ENCODE peak calls at places on chromosomes 2 and 18, in four cellular contexts. S is HepG2, M is SK-N-SH, R is K562. G is an unnamed sample.
A peak's percentile ranks its signal among the peaks of the same experiment; 100 is the strongest.

GRCh38 chr18:48826806-48827205 is 124.0 kb downstream of the SMAD7 start:
- DNase-seq in S (no peak), M (no peak), R (no peak), G (peak; percentile 9)

GRCh38 chr18:30106356-30106755 is 936.2 kb downstream of the DSC3 start:
- DNase-seq in S (no peak), M (no peak), R (no peak), G (no peak)

GRCh38 chr2:170218456-170218855 is 40.5 kb downstream of the MYO3B start:
- DNase-seq in S (peak; percentile 29), M (no peak), R (no peak), G (no peak)

GRCh38 chr2:175844169-175844568 is 157.9 kb downstream of the LNPK start:
- DNase-seq in S (no peak), M (no peak), R (no peak), G (no peak)

GRCh38 chr2:119809329-119810038 is 49.8 kb downstream of the PTPN4 start:
- DNase-seq in S (no peak), M (no peak), R (no peak), G (no peak)

GRCh38 chr18:67232406-67232805 is 284.1 kb downstream of the DSEL start:
- DNase-seq in S (no peak), M (no peak), R (no peak), G (no peak)

GRCh38 chr2:207796585-207797350 is 27.1 kb upstream of the FZD5 start:
- DNase-seq in S (peak; percentile 87), M (no peak), R (no peak), G (peak; percentile 53)

GRCh38 chr2:231436957-231437356 is 27.3 kb downstream of the NCL start:
- DNase-seq in S (no peak), M (no peak), R (no peak), G (no peak)

GRCh38 chr18:41395695-41396094 is 559.3 kb upstream of the PIK3C3 start:
- DNase-seq in S (no peak), M (no peak), R (no peak), G (no peak)

GRCh38 chr2:132623096-132623839 is 46.7 kb downstream of the LYPD1 start:
- DNase-seq in S (no peak), M (no peak), R (no peak), G (no peak)

GRCh38 chr2:148586528-148587128 is 57.9 kb upstream of the EPC2 start:
- DNase-seq in S (no peak), M (no peak), R (no peak), G (no peak)

GRCh38 chr18:13639196-13639595 is 87.2 kb downstream of the FAM210A start:
- DNase-seq in S (no peak), M (no peak), R (no peak), G (no peak)

GRCh38 chr18:9612989-9613388 is 1.4 kb downstream of the PPP4R1 start:
- DNase-seq in S (no peak), M (no peak), R (peak; percentile 25), G (no peak)

GRCh38 chr2:215060851-215061541 is 77.4 kb downstream of the ABCA12 start:
- DNase-seq in S (no peak), M (peak; percentile 16), R (no peak), G (no peak)

GRCh38 chr2:224134003-224134734 is 95.1 kb upstream of the SERPINE2 start:
- DNase-seq in S (no peak), M (no peak), R (no peak), G (no peak)

GRCh38 chr18:11981633-11982366 is 493 bp downstream of the IMPA2 start:
- DNase-seq in S (peak; percentile 92), M (no peak), R (peak; percentile 41), G (peak; percentile 62)

DNA sequence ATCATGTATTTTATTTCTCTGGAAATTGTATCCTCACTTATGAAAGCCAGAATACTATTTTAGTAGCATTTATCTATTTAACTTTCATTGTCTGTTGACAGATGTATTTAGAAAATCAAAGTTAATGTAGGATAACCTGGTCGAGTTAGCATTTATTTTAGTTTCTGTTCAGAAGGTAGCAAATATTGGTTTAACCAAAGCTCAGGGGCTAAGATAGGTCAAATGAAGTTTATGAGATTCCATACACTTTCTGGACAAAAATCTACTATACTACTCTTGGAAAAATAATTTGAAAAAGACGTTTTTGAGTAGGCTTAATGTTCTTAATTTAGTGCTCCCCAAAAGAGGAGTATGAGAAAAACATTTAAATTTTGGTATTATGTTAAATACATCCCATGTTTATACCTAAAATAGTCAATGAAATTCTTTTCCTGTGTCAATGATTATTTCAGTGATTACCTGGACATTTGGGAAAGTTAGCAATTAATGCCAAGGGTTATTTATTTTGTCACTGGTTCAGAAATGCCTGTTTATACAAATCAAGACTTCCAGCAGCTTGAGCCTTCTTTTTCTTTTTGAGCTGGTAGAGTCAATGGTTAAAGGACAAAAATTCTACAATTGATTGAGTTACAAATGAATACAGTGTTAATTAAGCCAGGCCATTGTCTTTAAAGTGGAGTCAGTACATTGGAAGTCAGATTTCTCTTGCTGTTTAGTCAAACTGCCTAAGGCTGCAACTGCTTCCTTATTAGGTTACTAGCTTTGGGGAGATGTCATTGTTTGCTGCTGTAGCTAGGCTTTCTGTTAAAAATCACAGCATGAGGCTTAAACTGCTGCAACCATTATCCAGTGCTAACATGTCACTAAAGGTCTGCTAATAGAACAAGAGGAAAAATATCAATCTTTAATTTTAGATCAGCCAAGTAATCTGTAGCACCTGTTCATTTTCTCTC is 182.3 kb downstream of the CAMKMT start:
- DNase-seq in S (no peak), M (peak; percentile 57), R (no peak), G (no peak)
- TF ChIP-seq FOXJ3 in S (no peak), M (peak; percentile 81), R (no peak), G (no peak)

GRCh38 chr2:209577376-209578357 is 153.8 kb downstream of the MAP2 start:
- DNase-seq in S (peak; percentile 10), M (no peak), R (peak; percentile 6), G (no peak)
- TF ChIP-seq FOXJ3 in S (no peak), M (no peak), R (no peak), G (no peak)

GRCh38 chr18:32175265-32175664 is 14.6 kb upstream of the MEP1B start:
- DNase-seq in S (no peak), M (no peak), R (no peak), G (no peak)
- TF ChIP-seq FOXJ3 in S (no peak), M (no peak), R (no peak), G (no peak)

GRCh38 chr2:99484205-99484604 is 5.6 kb downstream of the REV1 start:
- DNase-seq in S (no peak), M (no peak), R (no peak), G (no peak)

GRCh38 chr2:99481527-99481926 is 8.3 kb downstream of the REV1 start:
- DNase-seq in S (no peak), M (no peak), R (no peak), G (no peak)

GRCh38 chr2:99480390-99480789 is 9.4 kb downstream of the REV1 start:
- DNase-seq in S (no peak), M (no peak), R (no peak), G (no peak)

GRCh38 chr2:99478632-99479031 is 11.2 kb downstream of the REV1 start:
- DNase-seq in S (no peak), M (no peak), R (no peak), G (no peak)

DNA sequence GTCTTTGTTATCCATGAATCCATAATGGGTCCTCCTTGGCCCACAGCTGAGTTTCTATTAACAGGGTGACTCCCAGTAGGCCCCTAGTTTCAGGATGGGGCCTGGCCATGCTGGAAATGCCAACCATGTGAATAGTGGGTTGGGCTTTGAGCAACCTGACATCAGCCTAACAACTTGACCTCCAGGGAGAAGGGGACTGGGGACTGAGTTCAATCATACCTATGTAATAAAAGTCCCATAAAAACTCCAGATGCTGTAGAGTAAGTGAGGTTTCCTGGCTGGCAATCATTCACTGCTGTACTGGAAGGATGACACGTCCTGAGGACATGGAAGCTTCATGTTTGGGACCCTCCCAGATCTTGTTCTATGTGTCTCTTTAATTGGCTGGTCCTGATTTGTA is 7.9 kb downstream of the REV1 start:
- DNase-seq in S (peak; percentile 46), M (no peak), R (no peak), G (no peak)
- TF ChIP-seq FOXJ3 in S (no peak), M (no peak), R (no peak), G (no peak)

GRCh38 chr2:12089001-12089400 is 342.6 kb downstream of the LPIN1 start:
- DNase-seq in S (no peak), M (no peak), R (no peak), G (no peak)

GRCh38 chr2:12090072-12090471 is 343.6 kb downstream of the LPIN1 start:
- DNase-seq in S (no peak), M (no peak), R (no peak), G (no peak)

GRCh38 chr2:12089496-12089895 is 343.1 kb downstream of the LPIN1 start:
- DNase-seq in S (no peak), M (no peak), R (no peak), G (no peak)

GRCh38 chr2:12090590-12090989 is 344.2 kb downstream of the LPIN1 start:
- DNase-seq in S (no peak), M (no peak), R (no peak), G (no peak)

DNA sequence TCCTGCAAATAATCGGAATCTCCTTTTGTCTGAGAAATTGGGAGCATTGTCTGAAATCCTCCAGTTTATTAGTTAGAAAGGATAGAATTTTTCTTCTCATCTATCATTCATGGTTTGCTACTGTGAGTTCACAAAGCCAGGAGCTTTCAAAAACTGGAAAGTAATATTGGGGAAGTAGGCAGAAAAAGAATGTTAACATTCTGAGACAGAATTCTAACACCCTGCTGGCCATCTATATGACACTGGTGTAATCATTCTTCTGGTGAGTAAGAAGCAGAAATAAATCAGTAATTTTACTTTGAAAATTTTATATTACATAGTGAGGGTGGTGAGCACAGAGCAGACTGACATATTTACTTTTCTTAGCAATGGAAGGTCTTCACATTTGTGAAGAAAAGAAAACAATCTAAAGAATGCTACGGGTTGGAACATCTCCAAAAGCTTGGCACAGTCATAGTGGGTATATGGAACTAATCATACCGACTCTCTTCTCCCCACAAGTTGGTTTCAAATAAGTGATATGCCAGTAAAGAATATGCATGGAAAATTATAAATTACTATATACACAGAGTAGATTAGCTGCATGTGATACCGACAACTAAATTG is 344.9 kb downstream of the LPIN1 start:
- DNase-seq in S (no peak), M (no peak), R (no peak), G (no peak)
- TF ChIP-seq FOXJ3 in S (no peak), M (no peak), R (no peak), G (no peak)

DNA sequence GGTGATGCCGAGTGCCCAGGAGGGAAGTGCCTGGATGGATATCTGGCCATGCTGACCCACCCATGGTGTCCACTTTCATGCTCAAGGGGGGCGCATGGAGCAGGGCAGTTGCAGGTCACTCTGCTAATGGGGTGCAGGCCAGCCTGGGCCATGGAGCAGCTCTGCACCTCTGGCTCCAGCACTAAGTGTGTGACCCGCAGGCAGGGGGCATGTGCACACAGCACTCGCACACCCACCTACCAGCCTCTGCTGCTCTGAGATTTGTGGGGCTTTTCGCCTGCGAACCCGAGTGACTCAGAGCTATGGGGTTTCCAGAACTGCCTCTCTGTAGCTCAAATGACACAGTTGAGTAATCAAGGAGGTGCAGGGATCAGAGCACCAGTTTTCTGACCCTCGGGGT is 66.2 kb downstream of the CYP26B1 start:
- DNase-seq in S (no peak), M (no peak), R (no peak), G (no peak)
- TF ChIP-seq FOXJ3 in S (no peak), M (no peak), R (no peak), G (no peak)

G was measured in WTC11.